ENCODE peak calls at places on chromosomes 3 and 15, in six cellular contexts. N is dorsolateral prefrontal cortex; P is stromal cell of bone marrow; F is CD8-positive, alpha-beta memory T cell; U is stimulated activated CD4-positive, alpha-beta T cell treated with anti-CD3 and anti-CD28 coated beads, Interleukin-4, amount 100 ng/mL, for 1 hour; Q is T-helper 17 cell. K is an unnamed sample.
A peak's percentile ranks its signal among the peaks of the same experiment; 100 is the strongest.

GRCh38 chr3:77620009-77620408 is 580.1 kb downstream of the ROBO2 start:
- DNase-seq in F (no peak), Q (no peak), U (no peak), N (no peak), P (no peak), K (no peak)

GRCh38 chr3:63993653-63994079 is 29.6 kb downstream of the PSMD6 start:
- DNase-seq in N (peak; percentile 79), F (peak; percentile 23), U (peak; percentile 46), P (peak; percentile 70), Q (peak; percentile 31), K (peak; percentile 40)

GRCh38 chr3:43155464-43156121 is 49.7 kb upstream of the POMGNT2 start:
- DNase-seq in N (peak; percentile 80), P (peak; percentile 84), Q (no peak), F (no peak), U (no peak), K (no peak)

GRCh38 chr15:77075528-77075927 is 4.6 kb upstream of the TSPAN3 start:
- DNase-seq in N (peak; percentile 41), F (no peak), U (no peak), Q (no peak), P (no peak), K (no peak)

GRCh38 chr3:144394052-144394451 is 422.4 kb downstream of the DIPK2A start:
- DNase-seq in F (no peak), Q (no peak), P (peak; percentile 0), U (no peak), N (no peak), K (no peak)

GRCh38 chr3:153595186-153595815 is 433.3 kb downstream of the RAP2B start:
- DNase-seq in P (peak; percentile 41), U (no peak), N (no peak), F (no peak), Q (no peak), K (no peak)

GRCh38 chr3:190585771-190586630 is 72.1 kb downstream of the IL1RAP start:
- DNase-seq in N (no peak), Q (no peak), U (peak; percentile 42), F (no peak), P (peak; percentile 90), K (no peak)

GRCh38 chr3:73621388-73621787 is 3.4 kb downstream of the PDZRN3 start:
- DNase-seq in F (no peak), N (no peak), U (no peak), Q (no peak), P (no peak), K (no peak)

GRCh38 chr3:60086811-60087210 is 1037.0 kb upstream of the CFAP20DC start:
- DNase-seq in F (no peak), U (peak; percentile 31), Q (no peak), P (no peak), N (no peak), K (no peak)

GRCh38 chr15:68310178-68310810 is 32.7 kb downstream of the FEM1B start:
- DNase-seq in N (peak; percentile 28), P (no peak), Q (no peak), U (no peak), F (no peak), K (no peak)

GRCh38 chr15:60957111-60957510 is 272.0 kb downstream of the RORA start:
- DNase-seq in F (no peak), P (no peak), N (no peak), U (no peak), Q (no peak), K (no peak)

GRCh38 chr15:67085818-67086649 is 20.6 kb downstream of the SMAD3 start:
- DNase-seq in F (no peak), P (peak; percentile 70), Q (no peak), U (no peak), N (no peak), K (no peak)

GRCh38 chr3:87969620-87970019 is 89.2 kb downstream of the CGGBP1 start:
- DNase-seq in F (no peak), N (no peak), U (no peak), P (no peak), Q (no peak), K (no peak)

GRCh38 chr3:69368129-69368741 is 17.7 kb downstream of the FRMD4B start:
- DNase-seq in Q (no peak), U (no peak), F (peak; percentile 11), P (no peak), N (no peak), K (peak; percentile 16)

GRCh38 chr3:194766845-194767244 is 81.2 kb downstream of the FAM43A start:
- DNase-seq in U (no peak), F (no peak), N (no peak), P (no peak), Q (no peak), K (no peak)

GRCh38 chr3:127496256-127496655 is 94.3 kb downstream of the TPRA1 start:
- DNase-seq in N (no peak), F (no peak), Q (no peak), P (no peak), U (no peak), K (no peak)

GRCh38 chr15:78350058-78350457 is 9.9 kb downstream of the CRABP1 start:
- DNase-seq in Q (no peak), N (no peak), P (no peak), U (no peak), F (no peak), K (no peak)

GRCh38 chr3:32395451-32395970 is 3.9 kb downstream of the CMTM7 start:
- DNase-seq in Q (no peak), U (no peak), F (no peak), P (peak; percentile 18), N (no peak), K (no peak)

GRCh38 chr3:144343777-144344176 is 372.2 kb downstream of the DIPK2A start:
- DNase-seq in P (no peak), F (no peak), N (no peak), U (no peak), Q (no peak), K (no peak)

GRCh38 chr3:13135811-13136321 is 62.6 kb upstream of the IQSEC1 start:
- DNase-seq in P (no peak), F (no peak), N (peak; percentile 19), Q (no peak), U (no peak), K (no peak)

GRCh38 chr3:7309707-7310106 is 448.8 kb downstream of the GRM7 start:
- DNase-seq in U (no peak), P (no peak), F (no peak), N (peak; percentile 35), Q (no peak), K (no peak)

GRCh38 chr3:165642761-165643432 is 194.3 kb downstream of the BCHE start:
- DNase-seq in U (no peak), F (no peak), N (no peak), P (peak; percentile 96), Q (no peak), K (no peak)

GRCh38 chr3:138945646-138946553 is 1.0 kb downstream of the FOXL2 start:
- DNase-seq in P (no peak), F (no peak), Q (no peak), N (no peak), U (peak; percentile 29), K (no peak)

GRCh38 chr3:113746955-113747718 is at the start of gene ATP6V1A:
- DNase-seq in Q (peak; percentile 71), U (peak; percentile 65), P (no peak), N (peak; percentile 59), F (peak; percentile 70), K (peak; percentile 74)

GRCh38 chr3:181712505-181713299 is 977 bp downstream of the SOX2 start:
- DNase-seq in Q (no peak), N (no peak), F (no peak), P (no peak), U (no peak), K (no peak)

GRCh38 chr3:15309662-15310335 is 22.6 kb downstream of the SH3BP5 start:
- DNase-seq in P (no peak), Q (no peak), U (no peak), N (peak; percentile 67), F (no peak), K (no peak)

GRCh38 chr3:141306922-141307321 is 61.4 kb upstream of the ZBTB38 start:
- DNase-seq in F (no peak), N (no peak), U (no peak), Q (no peak), P (no peak), K (no peak)

GRCh38 chr3:50237133-50237651 is 1.2 kb downstream of the GNAI2 start:
- DNase-seq in U (no peak), F (no peak), P (no peak), Q (no peak), N (no peak), K (no peak)

K was measured in T-cell.